ENCODE peak calls at places on chromosomes 5 and 9, in nine cellular contexts. Q is brain microvascular endothelial cell; R is activated CD4-positive, alpha-beta T cell treated with anti-CD3 and anti-CD28 coated beads, Interleukin-2, amount 10 ng/mL, durations not matched to agents 7 days and 5 days; T is mucosa of descending colon; E is sigmoid colon; H is AG08395; D is left colon; W is stimulated activated CD4-positive, alpha-beta T cell treated with anti-CD3 and anti-CD28 coated beads, TNF-alpha, amount 100 ng/mL, for 1 hour; F is putamen. N is an unnamed sample.

GRCh38 chr9:1050125-1050895 is at the start of gene DMRT2:
- DNase-seq in D (peak; percentile 93), Q (peak; percentile 12), T (peak; percentile 94), E (peak; percentile 89), R (peak; percentile 7), W (no peak), H (peak; percentile 93), F (peak; percentile 91), N (peak; percentile 100)

GRCh38 chr9:27426717-27427645 is 97.1 kb upstream of the IFNK start:
- DNase-seq in W (no peak), H (no peak), F (peak; percentile 87), R (no peak), Q (peak; percentile 88), D (no peak), T (no peak), E (no peak), N (peak; percentile 81)

GRCh38 chr5:56507348-56507930 is 274.3 kb upstream of the ANKRD55 start:
- DNase-seq in T (no peak), Q (no peak), W (no peak), H (no peak), R (no peak), F (no peak), D (no peak), E (no peak), N (no peak)

GRCh38 chr5:1161832-1162229 is 39.6 kb upstream of the SLC6A19 start:
- DNase-seq in H (no peak), D (peak; percentile 51), F (peak; percentile 71), Q (no peak), W (no peak), E (peak; percentile 81), T (no peak), R (no peak), N (no peak)

GRCh38 chr9:69198526-69199250 is 24.6 kb downstream of the TJP2 start:
- DNase-seq in D (no peak), Q (no peak), H (no peak), R (no peak), F (no peak), W (no peak), E (no peak), T (no peak), N (no peak)

GRCh38 chr9:98971168-98971914 is 27.6 kb downstream of the COL15A1 start:
- DNase-seq in R (no peak), E (no peak), T (no peak), W (no peak), H (peak; percentile 86), F (peak; percentile 84), Q (peak; percentile 75), D (no peak), N (peak; percentile 91)

GRCh38 chr9:95193067-95193466 is 124.4 kb downstream of the FANCC start:
- DNase-seq in R (no peak), D (no peak), T (no peak), Q (no peak), H (no peak), E (no peak), F (no peak), W (no peak), N (no peak)

GRCh38 chr9:33162721-33163311 is 4.3 kb downstream of the B4GALT1 start:
- DNase-seq in H (peak; percentile 47), T (no peak), Q (no peak), E (peak; percentile 90), W (no peak), F (no peak), R (no peak), D (no peak), N (peak; percentile 23)

GRCh38 chr5:94776167-94776566 is 157.7 kb downstream of the SLF1 start:
- DNase-seq in Q (no peak), F (no peak), H (peak; percentile 19), T (no peak), W (no peak), E (no peak), R (no peak), D (no peak), N (peak; percentile 6)

GRCh38 chr5:35938518-35939227 is at the start of gene CAPSL:
- DNase-seq in R (no peak), T (no peak), F (peak; percentile 22), Q (peak; percentile 59), W (no peak), D (no peak), E (peak; percentile 68), H (peak; percentile 53), N (no peak)

GRCh38 chr9:116234091-116234490 is 80.5 kb downstream of the PAPPA start:
- DNase-seq in W (no peak), T (no peak), E (no peak), F (no peak), R (no peak), H (peak; percentile 94), D (no peak), Q (peak; percentile 97), N (peak; percentile 98)

GRCh38 chr9:94700445-94700844 is 26.1 kb upstream of the AOPEP start:
- DNase-seq in T (no peak), H (no peak), F (no peak), W (no peak), D (no peak), R (no peak), Q (no peak), E (no peak), N (no peak)

GRCh38 chr9:112728401-112728800 is 10.5 kb upstream of the INIP start:
- DNase-seq in Q (no peak), H (no peak), T (no peak), F (no peak), E (no peak), R (no peak), W (no peak), D (no peak), N (no peak)

GRCh38 chr5:120600639-120601038 is 136.5 kb downstream of the PRR16 start:
- DNase-seq in D (no peak), H (no peak), F (no peak), Q (no peak), E (no peak), R (no peak), W (no peak), T (no peak), N (no peak)

GRCh38 chr9:133477992-133478850 is 678 bp downstream of the SLC2A6 start:
- DNase-seq in W (no peak), Q (peak; percentile 14), F (no peak), H (peak; percentile 46), E (no peak), R (no peak), T (peak; percentile 71), D (no peak), N (peak; percentile 79)

GRCh38 chr9:92590386-92590785 is 54.6 kb upstream of the ECM2 start:
- DNase-seq in D (no peak), W (no peak), T (no peak), F (no peak), R (no peak), Q (no peak), H (peak; percentile 54), E (peak; percentile 91), N (no peak)

GRCh38 chr5:138274189-138274853 is at the start of gene GFRA3:
- DNase-seq in E (peak; percentile 63), W (no peak), F (no peak), T (no peak), H (no peak), D (peak; percentile 3), R (no peak), Q (no peak), N (peak; percentile 11)

GRCh38 chr5:158546748-158547147 is 553.0 kb downstream of the EBF1 start:
- DNase-seq in H (peak; percentile 32), Q (no peak), D (no peak), W (no peak), F (no peak), E (no peak), T (no peak), R (no peak), N (no peak)

GRCh38 chr9:98491778-98492177 is 217.0 kb downstream of the GABBR2 start:
- DNase-seq in H (peak; percentile 57), W (no peak), E (no peak), T (no peak), F (no peak), Q (peak; percentile 62), D (no peak), R (no peak), N (peak; percentile 65)

GRCh38 chr9:97980918-97981827 is 2.0 kb upstream of the ANP32B start:
- DNase-seq in R (no peak), W (no peak), T (no peak), F (peak; percentile 68), Q (no peak), D (peak; percentile 29), E (peak; percentile 81), H (no peak), N (no peak)

N was measured in Daoy.